ENCODE peak calls at places on chromosomes 4 and X, in four cellular contexts. B, Q, N and X are unnamed samples.

GRCh38 chr4:93764647-93765246 is 63.8 kb upstream of the ATOH1 start:
- DNase-seq in N (peak; percentile 37), B (peak; percentile 40), Q (no peak), X (peak; percentile 72)

GRCh38 chr4:159722918-159723317 is 620.0 kb downstream of the RAPGEF2 start:
- DNase-seq in N (no peak), B (no peak), Q (no peak), X (no peak)

GRCh38 chr4:2837904-2838496 is 5.6 kb upstream of the ADD1 start:
- DNase-seq in B (no peak), Q (no peak), N (peak; percentile 22), X (no peak)

GRCh38 chrX:112941209-112941788 is 100.7 kb upstream of the AMOT start:
- DNase-seq in B (peak; percentile 0), Q (no peak), N (no peak), X (no peak)

GRCh38 chr4:77052352-77052751 is 23.4 kb downstream of the CCNI start:
- DNase-seq in B (peak; percentile 38), N (peak; percentile 50), Q (no peak), X (no peak)

GRCh38 chrX:22345884-22346283 is 73.2 kb downstream of the CBLL2 start:
- DNase-seq in B (no peak), Q (no peak), N (no peak), X (no peak)

GRCh38 chr4:8332038-8332857 is 62.7 kb downstream of the HTRA3 start:
- DNase-seq in B (no peak), N (no peak), Q (no peak), X (no peak)

GRCh38 chrX:24928114-24928513 is 87.7 kb downstream of the ARX start:
- DNase-seq in Q (no peak), N (no peak), B (no peak), X (no peak)

GRCh38 chrX:119790977-119791436 is 423 bp downstream of the RPL39 start:
- DNase-seq in B (peak; percentile 45), Q (no peak), N (peak; percentile 12), X (no peak)

GRCh38 chr4:68348577-68348976 is 1.3 kb downstream of the YTHDC1 start:
- DNase-seq in Q (no peak), B (no peak), N (no peak), X (no peak)